ENCODE peak calls at places on chromosomes 6 and 20, in five cellular contexts. One of them, this sample, is unnamed.

GRCh38 chr6:52362443-52363221 is 681 bp downstream of the PAQR8 start:
- DNase-seq in AG09319: no peak
- DNase-seq in AG08395: peak; percentile 27
- DNase-seq in left kidney: peak; percentile 66
- DNase-seq in GM04504: no peak
- DNase-seq in this sample: no peak

GRCh38 chr6:80610821-80611220 is 504.4 kb downstream of the BCKDHB start:
- DNase-seq in AG09319: no peak
- DNase-seq in AG08395: peak; percentile 60
- DNase-seq in left kidney: no peak
- DNase-seq in GM04504: peak; percentile 67
- DNase-seq in this sample: no peak

GRCh38 chr20:10792291-10792690 is 118.5 kb upstream of the JAG1 start:
- DNase-seq in AG09319: no peak
- DNase-seq in AG08395: no peak
- DNase-seq in left kidney: no peak
- DNase-seq in GM04504: no peak
- DNase-seq in this sample: no peak

GRCh38 chr6:53731906-53732636 is 62.7 kb upstream of the LRRC1 start:
- DNase-seq in AG09319: no peak
- DNase-seq in AG08395: no peak
- DNase-seq in left kidney: no peak
- DNase-seq in GM04504: no peak
- DNase-seq in this sample: no peak

GRCh38 chr20:1001981-1002681 is at the start of gene RSPO4:
- DNase-seq in AG09319: no peak
- DNase-seq in AG08395: no peak
- DNase-seq in left kidney: peak; percentile 52
- DNase-seq in GM04504: no peak
- DNase-seq in this sample: no peak

GRCh38 chr6:620950-621349 is 36.0 kb downstream of the HUS1B start:
- DNase-seq in AG09319: no peak
- DNase-seq in AG08395: no peak
- DNase-seq in left kidney: no peak
- DNase-seq in GM04504: no peak
- DNase-seq in this sample: no peak

GRCh38 chr6:79609225-79609595 is 21.9 kb upstream of the SH3BGRL2 start:
- DNase-seq in AG09319: no peak
- DNase-seq in AG08395: no peak
- DNase-seq in left kidney: no peak
- DNase-seq in GM04504: no peak
- DNase-seq in this sample: no peak

GRCh38 chr6:159941286-159942113 is 27.4 kb upstream of the IGF2R start:
- DNase-seq in AG09319: no peak
- DNase-seq in AG08395: peak; percentile 50
- DNase-seq in left kidney: peak; percentile 31
- DNase-seq in GM04504: no peak
- DNase-seq in this sample: peak; percentile 55

GRCh38 chr20:8855315-8855714 is 213.6 kb upstream of the PLCB4 start:
- DNase-seq in AG09319: no peak
- DNase-seq in AG08395: peak; percentile 60
- DNase-seq in left kidney: no peak
- DNase-seq in GM04504: no peak
- DNase-seq in this sample: peak; percentile 45

GRCh38 chr6:35993150-35993549 is 31.3 kb downstream of the SLC26A8 start:
- DNase-seq in AG09319: no peak
- DNase-seq in AG08395: no peak
- DNase-seq in left kidney: no peak
- DNase-seq in GM04504: no peak
- DNase-seq in this sample: no peak

GRCh38 chr20:1800777-1801176 is 94.4 kb upstream of the SIRPA start:
- DNase-seq in AG09319: no peak
- DNase-seq in AG08395: no peak
- DNase-seq in left kidney: peak; percentile 49
- DNase-seq in GM04504: no peak
- DNase-seq in this sample: no peak

GRCh38 chr20:8057871-8058270 is 38.3 kb upstream of the TMX4 start:
- DNase-seq in AG09319: no peak
- DNase-seq in AG08395: no peak
- DNase-seq in left kidney: no peak
- DNase-seq in GM04504: no peak
- DNase-seq in this sample: no peak

GRCh38 chr20:40650707-40651106 is 38.3 kb downstream of the MAFB start:
- DNase-seq in AG09319: no peak
- DNase-seq in AG08395: no peak
- DNase-seq in left kidney: no peak
- DNase-seq in GM04504: no peak
- DNase-seq in this sample: no peak

GRCh38 chr6:39725632-39725997 is 407 bp upstream of the KIF6 start:
- DNase-seq in AG09319: no peak
- DNase-seq in AG08395: no peak
- DNase-seq in left kidney: no peak
- DNase-seq in GM04504: no peak
- DNase-seq in this sample: no peak

GRCh38 chr6:152821525-152821924 is 70.9 kb downstream of the VIP start:
- DNase-seq in AG09319: no peak
- DNase-seq in AG08395: no peak
- DNase-seq in left kidney: peak; percentile 2
- DNase-seq in GM04504: no peak
- DNase-seq in this sample: no peak

GRCh38 chr6:145836170-145836569 is 21.6 kb upstream of the FBXO30 start:
- DNase-seq in AG09319: no peak
- DNase-seq in AG08395: peak; percentile 35
- DNase-seq in left kidney: no peak
- DNase-seq in GM04504: peak; percentile 29
- DNase-seq in this sample: peak; percentile 69

GRCh38 chr20:36434383-36434782 is 106.9 kb upstream of the MYL9 start:
- DNase-seq in AG09319: no peak
- DNase-seq in AG08395: no peak
- DNase-seq in left kidney: no peak
- DNase-seq in GM04504: no peak
- DNase-seq in this sample: no peak

GRCh38 chr6:14620522-14620921 is 502.9 kb downstream of the CD83 start:
- DNase-seq in AG09319: no peak
- DNase-seq in AG08395: no peak
- DNase-seq in left kidney: no peak
- DNase-seq in GM04504: no peak
- DNase-seq in this sample: no peak